ENCODE peak calls at places on chromosomes 12 and 14, in six cellular contexts. Q is CD8-positive, alpha-beta T cell; P is mesenchymal stem cell; Y is IMR-90; G is pancreas; L is fibroblast of lung. J is an unnamed sample.

GRCh38 chr12:100554608-100555077 is 18.8 kb upstream of the GAS2L3 start:
- DNase-seq in Q (no peak), P (peak; percentile 91), Y (peak; percentile 90), G (peak; percentile 29), L (peak; percentile 93), J (no peak)

GRCh38 chr12:109725321-109726105 is 11.9 kb downstream of the FAM222A start:
- DNase-seq in Q (no peak), P (no peak), Y (no peak), G (no peak), L (no peak), J (no peak)

GRCh38 chr12:2111816-2112215 is 59.0 kb downstream of the CACNA1C start:
- DNase-seq in Q (no peak), P (no peak), Y (no peak), G (no peak), L (no peak), J (no peak)

GRCh38 chr12:5514545-5514944 is 82.6 kb downstream of the NTF3 start:
- DNase-seq in Q (no peak), P (no peak), Y (no peak), G (no peak), L (no peak), J (no peak)

GRCh38 chr12:3200779-3201738 is 123.9 kb downstream of the TSPAN9 start:
- DNase-seq in Q (no peak), P (peak; percentile 36), Y (no peak), G (no peak), L (peak; percentile 9), J (no peak)

GRCh38 chr12:89451876-89452275 is 72.7 kb downstream of the GALNT4 start:
- DNase-seq in Q (no peak), P (peak; percentile 90), Y (peak; percentile 87), G (no peak), L (peak; percentile 69), J (no peak)

GRCh38 chr14:23449314-23449713 is 13.9 kb upstream of the MYH7 start:
- DNase-seq in Q (no peak), P (no peak), Y (no peak), G (no peak), L (no peak), J (no peak)

GRCh38 chr12:21648378-21648777 is 9.3 kb downstream of the LDHB start:
- DNase-seq in Q (no peak), P (no peak), Y (no peak), G (no peak), L (no peak), J (no peak)

GRCh38 chr14:37899365-37899764 is 303.9 kb downstream of the TTC6 start:
- DNase-seq in Q (no peak), P (no peak), Y (no peak), G (no peak), L (no peak), J (no peak)

GRCh38 chr12:10965511-10965910 is 21.2 kb downstream of the TAS2R50 start:
- DNase-seq in Q (no peak), P (no peak), Y (no peak), G (no peak), L (no peak), J (no peak)

GRCh38 chr14:27366596-27366995 is 768.8 kb upstream of the NOVA1 start:
- DNase-seq in Q (no peak), P (peak; percentile 29), Y (no peak), G (no peak), L (no peak), J (no peak)

GRCh38 chr14:97185186-97185585 is 388.0 kb downstream of the VRK1 start:
- DNase-seq in Q (no peak), P (no peak), Y (no peak), G (no peak), L (no peak), J (no peak)

GRCh38 chr14:72758420-72758819 is 135.5 kb downstream of the DPF3 start:
- DNase-seq in Q (no peak), P (no peak), Y (no peak), G (no peak), L (no peak), J (no peak)

GRCh38 chr12:118060301-118061010 is 523 bp downstream of the WSB2 start:
- DNase-seq in Q (no peak), P (peak; percentile 64), Y (no peak), G (peak; percentile 51), L (no peak), J (no peak)

GRCh38 chr14:92649934-92650545 is 98.4 kb downstream of the LGMN start:
- DNase-seq in Q (no peak), P (peak; percentile 37), Y (peak; percentile 92), G (peak; percentile 39), L (peak; percentile 97), J (no peak)

GRCh38 chr12:24012528-24012927 is 63.1 kb upstream of the SOX5 start:
- DNase-seq in Q (no peak), P (peak; percentile 17), Y (peak; percentile 23), G (no peak), L (peak; percentile 26), J (no peak)

GRCh38 chr14:34906287-34906686 is 31.1 kb upstream of the BAZ1A start:
- DNase-seq in Q (no peak), P (no peak), Y (no peak), G (no peak), L (no peak), J (no peak)

GRCh38 chr14:54487771-54488170 is 1.0 kb downstream of the GMFB start:
- DNase-seq in Q (no peak), P (peak; percentile 68), Y (peak; percentile 53), G (no peak), L (peak; percentile 68), J (no peak)

GRCh38 chr12:89862511-89863331 is 154.1 kb upstream of the ATP2B1 start:
- DNase-seq in Q (no peak), P (peak; percentile 36), Y (no peak), G (peak; percentile 30), L (peak; percentile 14), J (peak; percentile 42)

GRCh38 chr12:128606040-128606439 is 217.7 kb downstream of the SLC15A4 start:
- DNase-seq in Q (no peak), P (no peak), Y (no peak), G (no peak), L (no peak), J (no peak)

GRCh38 chr14:50091240-50091914 is 25.0 kb downstream of the VCPKMT start:
- DNase-seq in Q (no peak), P (no peak), Y (no peak), G (no peak), L (no peak), J (no peak)

GRCh38 chr12:104632724-104633181 is 176.0 kb downstream of the CHST11 start:
- DNase-seq in Q (no peak), P (peak; percentile 50), Y (peak; percentile 67), G (no peak), L (peak; percentile 55), J (no peak)

GRCh38 chr12:122356192-122356635 is 66.3 kb downstream of the CLIP1 start:
- DNase-seq in Q (peak; percentile 10), P (peak; percentile 80), Y (peak; percentile 78), G (no peak), L (peak; percentile 86), J (peak; percentile 24)

GRCh38 chr12:75289678-75290200 is 40.4 kb downstream of the CAPS2 start:
- DNase-seq in Q (no peak), P (peak; percentile 25), Y (peak; percentile 31), G (no peak), L (peak; percentile 57), J (no peak)

GRCh38 chr12:3273409-3273853 is 196.3 kb downstream of the TSPAN9 start:
- DNase-seq in Q (no peak), P (peak; percentile 29), Y (peak; percentile 49), G (no peak), L (no peak), J (no peak)

GRCh38 chr12:109255377-109255776 is 53.7 kb downstream of the FOXN4 start:
- DNase-seq in Q (no peak), P (no peak), Y (peak; percentile 21), G (no peak), L (peak; percentile 15), J (no peak)

GRCh38 chr14:105466491-105467248 is 8.0 kb upstream of the CRIP2 start:
- DNase-seq in Q (no peak), P (no peak), Y (no peak), G (no peak), L (no peak), J (no peak)

GRCh38 chr12:83261998-83262397 is 575.3 kb downstream of the TMTC2 start:
- DNase-seq in Q (no peak), P (no peak), Y (no peak), G (no peak), L (no peak), J (no peak)

GRCh38 chr14:99598774-99599173 is 5.2 kb downstream of the CCDC85C start:
- DNase-seq in Q (no peak), P (no peak), Y (no peak), G (no peak), L (no peak), J (no peak)

GRCh38 chr12:68825569-68826217 is 17.7 kb downstream of the MDM2 start:
- DNase-seq in Q (no peak), P (no peak), Y (no peak), G (no peak), L (no peak), J (no peak)
- H3K4me1 ChIP-seq in Q (no peaks in the 10 kb centered on the region), P (peaks cover 8% of the 10 kb centered on the region), Y (peaks cover 6% of the 10 kb centered on the region), G (no peaks in the 10 kb centered on the region), L (no peaks in the 10 kb centered on the region), J (no peaks in the 10 kb centered on the region)

GRCh38 chr12:119307747-119308146 is 26.8 kb upstream of the CCDC60 start:
- DNase-seq in Q (no peak), P (no peak), Y (no peak), G (no peak), L (no peak), J (no peak)
- H3K4me3 ChIP-seq in Q (no peak overlapping the region), P (no peak overlapping the region), Y (no peak overlapping the region), G (no peak overlapping the region), L (no peak overlapping the region), J (no peak overlapping the region)

DNA sequence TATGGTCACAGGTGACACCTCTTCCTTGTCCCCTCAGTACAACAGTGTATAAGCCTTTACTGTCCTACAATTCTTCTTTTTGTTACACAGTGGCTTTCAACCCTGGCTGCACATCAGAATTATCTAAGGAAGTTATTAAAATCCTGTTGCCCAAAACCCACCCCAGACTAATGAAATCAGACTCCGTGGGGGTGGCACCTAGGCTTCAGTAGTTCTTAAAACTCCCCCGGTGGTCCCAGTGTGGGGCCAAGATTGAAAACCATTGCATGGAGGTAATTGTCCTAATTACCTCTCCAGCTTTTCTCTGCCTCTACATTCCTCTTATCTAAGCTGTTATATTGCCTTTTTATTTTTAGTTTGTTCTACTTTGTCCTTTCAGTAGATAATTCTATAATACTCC is 172.8 kb downstream of the DAD1 start:
- DNase-seq in Q (no peak), P (no peak), Y (no peak), G (no peak), L (no peak), J (no peak)
- H3K4me1 ChIP-seq in Q (no peaks in the 10 kb centered on the region), P (peaks cover 11% of the 10 kb centered on the region), Y (no peaks in the 10 kb centered on the region), G (no peaks in the 10 kb centered on the region), L (no peaks in the 10 kb centered on the region), J (no peaks in the 10 kb centered on the region)

GRCh38 chr12:116456683-116457082 is 102.5 kb upstream of the MAP1LC3B2 start:
- DNase-seq in Q (no peak), P (peak; percentile 25), Y (no peak), G (no peak), L (peak; percentile 27), J (no peak)

GRCh38 chr12:116454076-116454475 is 105.1 kb upstream of the MAP1LC3B2 start:
- DNase-seq in Q (no peak), P (no peak), Y (no peak), G (no peak), L (no peak), J (no peak)

GRCh38 chr12:116454950-116455447 is 104.2 kb upstream of the MAP1LC3B2 start:
- DNase-seq in Q (no peak), P (peak; percentile 96), Y (peak; percentile 96), G (no peak), L (peak; percentile 82), J (no peak)

GRCh38 chr12:116455540-116456306 is 103.5 kb upstream of the MAP1LC3B2 start:
- DNase-seq in Q (no peak), P (peak; percentile 99), Y (peak; percentile 96), G (peak; percentile 33), L (peak; percentile 98), J (no peak)

GRCh38 chr12:116456307-116456641 is 102.9 kb upstream of the MAP1LC3B2 start:
- DNase-seq in Q (no peak), P (no peak), Y (no peak), G (no peak), L (no peak), J (no peak)
- H3K4me3 ChIP-seq in Q (no peak overlapping the region), P (no peak overlapping the region), Y (no peak overlapping the region), G (no peak overlapping the region), L (no peak overlapping the region), J (no peak overlapping the region)

J was measured in effector memory CD4-positive, alpha-beta T cell.